ENCODE peak calls at places on chromosomes 3 and 15, in six cellular contexts. One of them, this sample, is unnamed.

GRCh38 chr3:169243122-169243521 is 420.4 kb downstream of the MECOM start:
- DNase-seq in neuronal stem cell: no peak
- DNase-seq in H9: no peak
- DNase-seq in mesenchymal stem cell: peak; percentile 39
- DNase-seq in IMR-90: peak; percentile 10
- DNase-seq in mesendoderm: no peak
- DNase-seq in this sample: no peak

GRCh38 chr3:170614214-170614966 is 28.5 kb upstream of the SLC7A14 start:
- DNase-seq in IMR-90: peak; percentile 94
- DNase-seq in neuronal stem cell: no peak
- DNase-seq in mesendoderm: peak; percentile 26
- DNase-seq in H9: no peak
- DNase-seq in mesenchymal stem cell: peak; percentile 89
- DNase-seq in this sample: no peak

GRCh38 chr15:81959196-81959595 is 86.6 kb downstream of the MEX3B start:
- DNase-seq in IMR-90: no peak
- DNase-seq in H9: no peak
- DNase-seq in neuronal stem cell: no peak
- DNase-seq in mesendoderm: no peak
- DNase-seq in mesenchymal stem cell: no peak
- DNase-seq in this sample: no peak

GRCh38 chr3:57017481-57017880 is 43.0 kb upstream of the SPATA12 start:
- DNase-seq in mesendoderm: peak; percentile 51
- DNase-seq in H9: no peak
- DNase-seq in mesenchymal stem cell: peak; percentile 56
- DNase-seq in neuronal stem cell: no peak
- DNase-seq in IMR-90: no peak
- DNase-seq in this sample: no peak

GRCh38 chr3:142976621-142977398 is 13.3 kb upstream of the PAQR9 start:
- DNase-seq in mesendoderm: peak; percentile 65
- DNase-seq in IMR-90: peak; percentile 96
- DNase-seq in H9: peak; percentile 45
- DNase-seq in mesenchymal stem cell: peak; percentile 89
- DNase-seq in neuronal stem cell: no peak
- DNase-seq in this sample: no peak

GRCh38 chr3:156433138-156433537 is 121.8 kb downstream of the SSR3 start:
- DNase-seq in H9: no peak
- DNase-seq in neuronal stem cell: no peak
- DNase-seq in IMR-90: peak; percentile 28
- DNase-seq in mesendoderm: no peak
- DNase-seq in mesenchymal stem cell: no peak
- DNase-seq in this sample: no peak

GRCh38 chr3:49566312-49566711 is 12.0 kb downstream of the BSN start:
- DNase-seq in H9: no peak
- DNase-seq in mesenchymal stem cell: no peak
- DNase-seq in IMR-90: no peak
- DNase-seq in mesendoderm: peak; percentile 47
- DNase-seq in neuronal stem cell: no peak
- DNase-seq in this sample: no peak

GRCh38 chr3:66113542-66113941 is 74.8 kb upstream of the MAGI1 start:
- DNase-seq in mesenchymal stem cell: no peak
- DNase-seq in IMR-90: no peak
- DNase-seq in mesendoderm: no peak
- DNase-seq in neuronal stem cell: no peak
- DNase-seq in H9: no peak
- DNase-seq in this sample: no peak

GRCh38 chr15:75076277-75076676 is 52.9 kb downstream of the PPCDC start:
- DNase-seq in IMR-90: no peak
- DNase-seq in H9: no peak
- DNase-seq in mesendoderm: no peak
- DNase-seq in mesenchymal stem cell: no peak
- DNase-seq in neuronal stem cell: no peak
- DNase-seq in this sample: no peak

GRCh38 chr15:62976301-62976842 is 66.2 kb upstream of the TPM1 start:
- DNase-seq in IMR-90: peak; percentile 64
- DNase-seq in mesenchymal stem cell: peak; percentile 53
- DNase-seq in neuronal stem cell: no peak
- DNase-seq in H9: no peak
- DNase-seq in mesendoderm: peak; percentile 37
- DNase-seq in this sample: no peak

GRCh38 chr3:30227571-30228301 is 378.7 kb upstream of the TGFBR2 start:
- DNase-seq in H9: no peak
- DNase-seq in IMR-90: peak; percentile 96
- DNase-seq in mesendoderm: no peak
- DNase-seq in neuronal stem cell: no peak
- DNase-seq in mesenchymal stem cell: peak; percentile 73
- DNase-seq in this sample: no peak

GRCh38 chr15:66132251-66132816 is 121.2 kb downstream of the MEGF11 start:
- DNase-seq in neuronal stem cell: no peak
- DNase-seq in mesenchymal stem cell: no peak
- DNase-seq in IMR-90: no peak
- DNase-seq in mesendoderm: no peak
- DNase-seq in H9: no peak
- DNase-seq in this sample: no peak

GRCh38 chr15:76625267-76625666 is 279.9 kb downstream of the SCAPER start:
- DNase-seq in IMR-90: no peak
- DNase-seq in H9: peak; percentile 58
- DNase-seq in mesenchymal stem cell: no peak
- DNase-seq in neuronal stem cell: no peak
- DNase-seq in mesendoderm: peak; percentile 23
- DNase-seq in this sample: no peak

GRCh38 chr15:89998141-89998661 is 2.9 kb upstream of the ZNF710 start:
- DNase-seq in mesenchymal stem cell: peak; percentile 81
- DNase-seq in IMR-90: peak; percentile 85
- DNase-seq in neuronal stem cell: no peak
- DNase-seq in mesendoderm: peak; percentile 55
- DNase-seq in H9: no peak
- DNase-seq in this sample: no peak

GRCh38 chr3:76943058-76943457 is 96.8 kb upstream of the ROBO2 start:
- DNase-seq in IMR-90: peak; percentile 50
- DNase-seq in mesendoderm: peak; percentile 86
- DNase-seq in mesenchymal stem cell: peak; percentile 63
- DNase-seq in neuronal stem cell: no peak
- DNase-seq in H9: no peak
- DNase-seq in this sample: no peak

GRCh38 chr3:118501152-118501551 is 533.5 kb downstream of the IGSF11 start:
- DNase-seq in IMR-90: no peak
- DNase-seq in mesenchymal stem cell: peak; percentile 5
- DNase-seq in neuronal stem cell: no peak
- DNase-seq in H9: peak; percentile 71
- DNase-seq in mesendoderm: peak; percentile 82
- DNase-seq in this sample: peak; percentile 52

GRCh38 chr15:40766194-40766830 is 2.4 kb downstream of the GCHFR start:
- DNase-seq in neuronal stem cell: no peak
- DNase-seq in mesendoderm: no peak
- DNase-seq in H9: no peak
- DNase-seq in mesenchymal stem cell: no peak
- DNase-seq in IMR-90: peak; percentile 28
- DNase-seq in this sample: no peak

GRCh38 chr15:40768492-40769309 is 1.1 kb upstream of the C15orf62 start:
- DNase-seq in mesendoderm: no peak
- DNase-seq in mesenchymal stem cell: no peak
- DNase-seq in IMR-90: no peak
- DNase-seq in neuronal stem cell: no peak
- DNase-seq in H9: no peak
- DNase-seq in this sample: no peak

GRCh38 chr15:40769310-40770146 is at the start of gene C15orf62:
- DNase-seq in H9: no peak
- DNase-seq in IMR-90: peak; percentile 31
- DNase-seq in mesendoderm: no peak
- DNase-seq in mesenchymal stem cell: no peak
- DNase-seq in neuronal stem cell: no peak
- DNase-seq in this sample: no peak

GRCh38 chr15:40767838-40768491 is 1.8 kb upstream of the C15orf62 start:
- DNase-seq in mesendoderm: no peak
- DNase-seq in neuronal stem cell: no peak
- DNase-seq in H9: no peak
- DNase-seq in IMR-90: no peak
- DNase-seq in mesenchymal stem cell: no peak
- DNase-seq in this sample: no peak

GRCh38 chr15:40766906-40767837 is 2.6 kb upstream of the C15orf62 start:
- DNase-seq in mesendoderm: no peak
- DNase-seq in neuronal stem cell: no peak
- DNase-seq in mesenchymal stem cell: peak; percentile 57
- DNase-seq in IMR-90: peak; percentile 50
- DNase-seq in H9: peak; percentile 54
- DNase-seq in this sample: no peak
- H2BK15ac ChIP-seq in mesendoderm: no peak overlapping the region
- H2BK15ac ChIP-seq in neuronal stem cell: no peak overlapping the region
- H2BK15ac ChIP-seq in mesenchymal stem cell: no peak overlapping the region
- H2BK15ac ChIP-seq in IMR-90: no peak overlapping the region
- H2BK15ac ChIP-seq in H9: no peak overlapping the region
- H2BK15ac ChIP-seq in this sample: no peak overlapping the region

GRCh38 chr15:86591158-86591557 is 511.5 kb downstream of the AGBL1 start:
- DNase-seq in mesenchymal stem cell: no peak
- DNase-seq in IMR-90: no peak
- DNase-seq in H9: no peak
- DNase-seq in mesendoderm: no peak
- DNase-seq in neuronal stem cell: no peak
- DNase-seq in this sample: no peak

GRCh38 chr15:86595741-86596140 is 516.1 kb downstream of the AGBL1 start:
- DNase-seq in mesenchymal stem cell: no peak
- DNase-seq in H9: no peak
- DNase-seq in neuronal stem cell: no peak
- DNase-seq in IMR-90: no peak
- DNase-seq in mesendoderm: no peak
- DNase-seq in this sample: no peak

GRCh38 chr15:86588413-86588812 is 508.7 kb downstream of the AGBL1 start:
- DNase-seq in mesendoderm: peak; percentile 70
- DNase-seq in H9: no peak
- DNase-seq in mesenchymal stem cell: peak; percentile 14
- DNase-seq in IMR-90: no peak
- DNase-seq in neuronal stem cell: no peak
- DNase-seq in this sample: no peak

GRCh38 chr15:86591994-86592746 is 512.5 kb downstream of the AGBL1 start:
- DNase-seq in IMR-90: no peak
- DNase-seq in mesenchymal stem cell: no peak
- DNase-seq in H9: no peak
- DNase-seq in mesendoderm: no peak
- DNase-seq in neuronal stem cell: no peak
- DNase-seq in this sample: no peak

DNA sequence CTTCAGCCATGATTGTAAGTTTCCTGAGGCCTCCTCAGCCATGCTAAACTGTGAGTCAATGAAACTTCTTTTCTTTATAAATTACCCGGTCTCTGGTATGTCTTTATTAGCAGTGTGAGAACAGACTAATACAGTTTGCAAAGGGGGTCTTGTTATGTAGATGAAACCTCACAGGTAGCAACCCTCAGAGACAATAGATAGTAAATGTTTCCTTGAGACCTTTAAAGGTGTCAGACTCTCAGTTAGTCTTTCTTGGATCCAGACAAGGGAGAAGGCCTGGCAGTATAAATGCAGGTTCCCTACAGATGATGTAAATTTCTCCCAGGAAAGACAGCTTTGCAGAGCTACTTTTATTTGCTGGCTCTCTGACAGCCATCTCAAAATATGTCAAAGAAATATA is 510.8 kb downstream of the AGBL1 start:
- DNase-seq in mesendoderm: no peak
- DNase-seq in H9: no peak
- DNase-seq in IMR-90: no peak
- DNase-seq in mesenchymal stem cell: no peak
- DNase-seq in neuronal stem cell: no peak
- DNase-seq in this sample: no peak
- H2BK15ac ChIP-seq in mesendoderm: peak overlapping the region; percentile 64
- H2BK15ac ChIP-seq in H9: no peak overlapping the region
- H2BK15ac ChIP-seq in IMR-90: no peak overlapping the region
- H2BK15ac ChIP-seq in mesenchymal stem cell: no peak overlapping the region
- H2BK15ac ChIP-seq in neuronal stem cell: no peak overlapping the region
- H2BK15ac ChIP-seq in this sample: no peak overlapping the region

DNA sequence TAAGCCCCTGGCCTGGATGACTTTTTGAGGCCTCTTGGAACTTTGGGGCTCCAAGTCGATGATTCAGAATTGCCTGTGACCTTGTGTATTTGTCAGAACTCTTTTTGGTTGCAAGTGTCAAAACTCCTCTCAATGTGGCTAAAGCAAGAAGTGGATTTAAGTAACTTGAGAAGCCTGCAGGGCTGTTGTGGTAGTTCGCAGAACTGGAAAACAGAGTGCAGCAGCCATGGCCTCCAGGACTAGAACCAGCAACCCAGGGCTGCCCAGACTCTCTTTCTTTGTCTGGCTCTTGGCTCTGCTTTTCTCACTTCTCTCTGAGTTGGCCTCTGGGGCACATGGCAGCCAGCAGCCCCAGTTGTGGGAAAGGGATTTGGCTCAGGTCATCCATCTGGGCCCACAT is 59.0 kb downstream of the BHLHE40 start:
- DNase-seq in mesendoderm: no peak
- DNase-seq in mesenchymal stem cell: no peak
- DNase-seq in IMR-90: no peak
- DNase-seq in H9: no peak
- DNase-seq in neuronal stem cell: no peak
- DNase-seq in this sample: no peak
- H2BK15ac ChIP-seq in mesendoderm: no peak overlapping the region
- H2BK15ac ChIP-seq in mesenchymal stem cell: no peak overlapping the region
- H2BK15ac ChIP-seq in IMR-90: no peak overlapping the region
- H2BK15ac ChIP-seq in H9: no peak overlapping the region
- H2BK15ac ChIP-seq in neuronal stem cell: no peak overlapping the region
- H2BK15ac ChIP-seq in this sample: no peak overlapping the region

GRCh38 chr15:34494084-34494399 is 56.4 kb upstream of the GOLGA8A start:
- DNase-seq in H9: no peak
- DNase-seq in IMR-90: no peak
- DNase-seq in mesenchymal stem cell: no peak
- DNase-seq in mesendoderm: no peak
- DNase-seq in neuronal stem cell: no peak
- DNase-seq in this sample: no peak
- H2BK15ac ChIP-seq in H9: no peak overlapping the region
- H2BK15ac ChIP-seq in IMR-90: no peak overlapping the region
- H2BK15ac ChIP-seq in mesenchymal stem cell: no peak overlapping the region
- H2BK15ac ChIP-seq in mesendoderm: no peak overlapping the region
- H2BK15ac ChIP-seq in neuronal stem cell: no peak overlapping the region
- H2BK15ac ChIP-seq in this sample: no peak overlapping the region

GRCh38 chr3:44628716-44629115 is 3.9 kb downstream of the ZNF197 start:
- DNase-seq in mesendoderm: no peak
- DNase-seq in IMR-90: no peak
- DNase-seq in H9: no peak
- DNase-seq in mesenchymal stem cell: no peak
- DNase-seq in neuronal stem cell: no peak
- DNase-seq in this sample: no peak
- H2BK15ac ChIP-seq in mesendoderm: no peak overlapping the region
- H2BK15ac ChIP-seq in IMR-90: no peak overlapping the region
- H2BK15ac ChIP-seq in H9: no peak overlapping the region
- H2BK15ac ChIP-seq in mesenchymal stem cell: no peak overlapping the region
- H2BK15ac ChIP-seq in neuronal stem cell: no peak overlapping the region
- H2BK15ac ChIP-seq in this sample: no peak overlapping the region

GRCh38 chr3:71253169-71253568 is 330.4 kb downstream of the FOXP1 start:
- DNase-seq in neuronal stem cell: no peak
- DNase-seq in IMR-90: no peak
- DNase-seq in mesenchymal stem cell: no peak
- DNase-seq in mesendoderm: no peak
- DNase-seq in H9: no peak
- DNase-seq in this sample: no peak

GRCh38 chr3:71255498-71255897 is 328.0 kb downstream of the FOXP1 start:
- DNase-seq in IMR-90: no peak
- DNase-seq in neuronal stem cell: no peak
- DNase-seq in H9: no peak
- DNase-seq in mesendoderm: no peak
- DNase-seq in mesenchymal stem cell: no peak
- DNase-seq in this sample: no peak

GRCh38 chr3:71252466-71252865 is 331.1 kb downstream of the FOXP1 start:
- DNase-seq in neuronal stem cell: no peak
- DNase-seq in IMR-90: no peak
- DNase-seq in mesenchymal stem cell: no peak
- DNase-seq in mesendoderm: no peak
- DNase-seq in H9: no peak
- DNase-seq in this sample: no peak

GRCh38 chr3:71254658-71255057 is 328.9 kb downstream of the FOXP1 start:
- DNase-seq in neuronal stem cell: no peak
- DNase-seq in H9: no peak
- DNase-seq in IMR-90: peak; percentile 63
- DNase-seq in mesenchymal stem cell: no peak
- DNase-seq in mesendoderm: no peak
- DNase-seq in this sample: no peak

GRCh38 chr3:71254251-71254650 is 329.3 kb downstream of the FOXP1 start:
- DNase-seq in H9: no peak
- DNase-seq in mesenchymal stem cell: no peak
- DNase-seq in neuronal stem cell: no peak
- DNase-seq in IMR-90: peak; percentile 35
- DNase-seq in mesendoderm: no peak
- DNase-seq in this sample: no peak
- H2BK15ac ChIP-seq in H9: no peak overlapping the region
- H2BK15ac ChIP-seq in mesenchymal stem cell: no peak overlapping the region
- H2BK15ac ChIP-seq in neuronal stem cell: no peak overlapping the region
- H2BK15ac ChIP-seq in IMR-90: peak overlapping the region; percentile 57
- H2BK15ac ChIP-seq in mesendoderm: no peak overlapping the region
- H2BK15ac ChIP-seq in this sample: no peak overlapping the region